ENCODE peak calls at places on chromosomes 3 and 15, in five cellular contexts. Q, G, U, D and A are unnamed samples.

GRCh38 chr3:151171145-151171544 is 31.9 kb downstream of the GPR171 start:
- DNase-seq in Q (no peak), G (no peak), U (peak; percentile 68), D (no peak), A (no peak)

GRCh38 chr3:52518723-52519444 is 14.8 kb downstream of the NT5DC2 start:
- DNase-seq in Q (no peak), G (no peak), U (no peak), D (no peak), A (no peak)

GRCh38 chr15:98067339-98067738 is 106.8 kb downstream of the ARRDC4 start:
- DNase-seq in Q (no peak), G (no peak), U (no peak), D (no peak), A (no peak)

GRCh38 chr3:32138545-32139104 is 32.2 kb downstream of the GPD1L start:
- DNase-seq in Q (no peak), G (no peak), U (no peak), D (no peak), A (no peak)

GRCh38 chr15:93141373-93141790 is 52.4 kb upstream of the RGMA start:
- DNase-seq in Q (no peak), G (no peak), U (no peak), D (no peak), A (no peak)

GRCh38 chr3:24299801-24300626 is 194.6 kb downstream of the THRB start:
- DNase-seq in Q (no peak), G (no peak), U (no peak), D (peak; percentile 87), A (peak; percentile 49)

GRCh38 chr15:66489179-66489791 is 8.3 kb downstream of the SNAPC5 start:
- DNase-seq in Q (no peak), G (no peak), U (no peak), D (no peak), A (no peak)

GRCh38 chr3:27696906-27697305 is 25.2 kb downstream of the EOMES start:
- DNase-seq in Q (no peak), G (no peak), U (no peak), D (peak; percentile 88), A (no peak)

GRCh38 chr15:51755790-51756189 is 4.4 kb downstream of the TMOD2 start:
- DNase-seq in Q (no peak), G (no peak), U (no peak), D (no peak), A (no peak)

GRCh38 chr3:196186661-196187573 is 24.3 kb downstream of the ZDHHC19 start:
- DNase-seq in Q (peak; percentile 65), G (no peak), U (no peak), D (no peak), A (no peak)

GRCh38 chr3:130255442-130255841 is 90.0 kb upstream of the COL6A5 start:
- DNase-seq in Q (no peak), G (no peak), U (no peak), D (no peak), A (no peak)

GRCh38 chr3:113620091-113620490 is 76.4 kb downstream of the USF3 start:
- DNase-seq in Q (no peak), G (no peak), U (peak; percentile 13), D (no peak), A (no peak)

GRCh38 chr3:63976166-63976861 is 47.0 kb downstream of the PSMD6 start:
- DNase-seq in Q (no peak), G (no peak), U (peak; percentile 36), D (peak; percentile 47), A (no peak)

GRCh38 chr15:65405793-65406192 is 17.0 kb downstream of the IGDCC4 start:
- DNase-seq in Q (no peak), G (no peak), U (no peak), D (no peak), A (no peak)

GRCh38 chr3:184337315-184337714 is at the start of gene FAM131A:
- DNase-seq in Q (peak; percentile 72), G (no peak), U (no peak), D (no peak), A (no peak)

GRCh38 chr15:65423977-65424679 is 1.4 kb upstream of the IGDCC4 start:
- DNase-seq in Q (no peak), G (no peak), U (no peak), D (peak; percentile 52), A (no peak)

GRCh38 chr15:48244923-48245322 is 38.8 kb downstream of the SLC12A1 start:
- DNase-seq in Q (no peak), G (no peak), U (no peak), D (peak; percentile 4), A (peak; percentile 18)

GRCh38 chr15:79257454-79257853 is 25.1 kb upstream of the ANKRD34C start:
- DNase-seq in Q (no peak), G (no peak), U (no peak), D (no peak), A (no peak)

GRCh38 chr3:40108643-40109042 is 200.9 kb upstream of the EIF1B start:
- DNase-seq in Q (no peak), G (no peak), U (no peak), D (no peak), A (no peak)

GRCh38 chr3:40104441-40104840 is 205.1 kb upstream of the EIF1B start:
- DNase-seq in Q (no peak), G (no peak), U (no peak), D (no peak), A (no peak)

GRCh38 chr3:40109641-40110490 is 199.6 kb upstream of the EIF1B start:
- DNase-seq in Q (no peak), G (no peak), U (no peak), D (no peak), A (no peak)
- TF ChIP-seq CTCF in Q (peak; percentile 45), G (no peak), U (no peak), D (no peak), A (peak; percentile 56)

GRCh38 chr3:122681294-122682015 is 816 bp downstream of the PARP14 start:
- DNase-seq in Q (no peak), G (no peak), U (no peak), D (peak; percentile 15), A (no peak)

GRCh38 chr3:122679467-122680291 is 960 bp upstream of the PARP14 start:
- DNase-seq in Q (no peak), G (no peak), U (no peak), D (peak; percentile 43), A (no peak)

GRCh38 chr3:122679085-122679466 is 1.6 kb upstream of the PARP14 start:
- DNase-seq in Q (peak; percentile 77), G (peak; percentile 9), U (no peak), D (peak; percentile 92), A (no peak)

GRCh38 chr3:122680381-122681293 is at the start of gene PARP14:
- DNase-seq in Q (peak; percentile 56), G (no peak), U (no peak), D (peak; percentile 77), A (no peak)

GRCh38 chr3:122682016-122682374 is 1.4 kb downstream of the PARP14 start:
- DNase-seq in Q (no peak), G (no peak), U (no peak), D (peak; percentile 43), A (no peak)
- H3K4me3 ChIP-seq in Q (peak overlapping the region; percentile 72), G (peak overlapping the region; percentile 73), U (no peak overlapping the region), D (peak overlapping the region; percentile 94), A (peak overlapping the region; percentile 89)

GRCh38 chr3:136351905-136352304 is 101.8 kb downstream of the PCCB start:
- DNase-seq in Q (no peak), G (no peak), U (no peak), D (peak; percentile 15), A (no peak)
- TF ChIP-seq CTCF in Q (peak; percentile 29), G (no peak), U (no peak), D (peak; percentile 37), A (peak; percentile 15)

DNA sequence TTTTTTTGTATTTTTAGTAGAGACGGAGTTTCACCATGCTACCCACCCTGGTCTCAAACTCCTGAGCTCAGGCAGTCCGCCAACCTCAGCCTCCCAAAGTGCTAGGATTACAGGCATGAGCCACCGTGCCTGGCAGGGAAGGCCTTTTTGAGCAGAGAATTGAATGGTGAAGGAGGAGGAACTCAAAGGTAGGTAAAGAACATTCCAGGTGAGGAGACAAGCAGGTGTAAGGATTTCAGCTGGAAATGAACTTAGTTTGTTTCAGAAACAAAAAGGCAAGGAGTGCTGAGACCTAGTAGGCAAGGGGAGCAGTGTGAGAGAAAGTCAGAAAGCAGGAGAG is 2.5 kb downstream of the TICRR start:
- DNase-seq in Q (no peak), G (no peak), U (no peak), D (no peak), A (no peak)
- H3K4me3 ChIP-seq in Q (no peak overlapping the region), G (no peak overlapping the region), U (peak overlapping the region; percentile 92), D (peak overlapping the region; percentile 73), A (no peak overlapping the region)

DNA sequence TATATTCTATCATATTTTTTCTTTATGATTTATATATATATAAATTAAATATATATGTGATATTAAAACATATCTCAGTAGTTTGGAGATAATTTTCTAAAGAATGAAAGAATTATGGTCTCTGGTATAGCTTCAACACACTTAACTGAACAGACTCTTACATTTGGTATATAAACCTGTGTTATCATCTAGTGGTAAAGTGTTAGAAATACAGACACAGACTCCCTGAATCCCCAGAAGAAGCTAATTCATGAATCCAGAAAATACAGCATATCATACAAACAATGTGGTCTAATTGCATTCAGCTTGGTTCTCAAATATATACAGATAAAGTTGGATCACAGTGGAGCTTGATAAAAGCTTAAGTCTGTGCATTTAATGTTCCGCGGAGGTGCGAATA is 1100.4 kb downstream of the ROBO2 start:
- DNase-seq in Q (no peak), G (no peak), U (no peak), D (no peak), A (no peak)
- TF ChIP-seq CTCF in Q (no peak), G (no peak), U (no peak), D (no peak), A (no peak)